ENCODE peak calls at places on chromosomes 1 and 21, in four cellular contexts. G is mesenchymal stem cell, X is neuronal stem cell, V is H9. R is an unnamed sample.

GRCh38 chr1:166379447-166379846 is 212.6 kb upstream of the FAM78B start:
- DNase-seq in G (peak), X (no peak), V (no peak), R (no peak)

GRCh38 chr21:33878824-33879223 is 36.8 kb downstream of the ATP5PO start:
- DNase-seq in G (no peak), X (no peak), V (no peak), R (no peak)

GRCh38 chr1:25197235-25197930 is 34.9 kb downstream of the SYF2 start:
- DNase-seq in G (no peak), X (no peak), V (no peak), R (no peak)

GRCh38 chr1:200298242-200298641 is 111.6 kb downstream of the ZNF281 start:
- DNase-seq in G (no peak), X (no peak), V (no peak), R (no peak)

GRCh38 chr1:163231385-163231784 is 28.7 kb upstream of the RGS5 start:
- DNase-seq in G (peak), X (no peak), V (no peak), R (peak)

GRCh38 chr1:36752431-36752830 is 269.7 kb upstream of the CSF3R start:
- DNase-seq in G (no peak), X (no peak), V (no peak), R (no peak)

GRCh38 chr1:243313635-243314536 is 58.0 kb downstream of the SDCCAG8 start:
- DNase-seq in G (no peak), X (no peak), V (no peak), R (no peak)

GRCh38 chr1:167705250-167705649 is 16.5 kb upstream of the MPZL1 start:
- DNase-seq in G (no peak), X (no peak), V (peak), R (no peak)

GRCh38 chr1:220954321-220954720 is 75.1 kb downstream of the HLX start:
- DNase-seq in G (no peak), X (no peak), V (no peak), R (no peak)

GRCh38 chr21:44871576-44872265 is 1.8 kb downstream of the PTTG1IP start:
- DNase-seq in G (peak), X (no peak), V (no peak), R (peak)
- H2BK15ac ChIP-seq in G (no peak), X (no peak), V (no peak), R (peak)

GRCh38 chr1:151314137-151314875 is 12.9 kb downstream of the PI4KB start:
- DNase-seq in G (peak), X (no peak), V (no peak), R (peak)

GRCh38 chr1:151312439-151313225 is 14.6 kb downstream of the PI4KB start:
- DNase-seq in G (peak), X (no peak), V (no peak), R (peak)

GRCh38 chr1:151315565-151316235 is 11.5 kb downstream of the PI4KB start:
- DNase-seq in G (no peak), X (no peak), V (no peak), R (no peak)

GRCh38 chr1:151311589-151312331 is 15.5 kb downstream of the PI4KB start:
- DNase-seq in G (peak), X (no peak), V (no peak), R (peak)

GRCh38 chr1:151313501-151313900 is 13.7 kb downstream of the PI4KB start:
- DNase-seq in G (no peak), X (no peak), V (no peak), R (no peak)
- H3K4ac ChIP-seq in G (no peak), X (no peak), V (no peak), R (peak)

GRCh38 chr1:203570805-203571204 is 55.8 kb upstream of the ATP2B4 start:
- DNase-seq in G (no peak), X (no peak), V (no peak), R (no peak)
- H2BK15ac ChIP-seq in G (no peak), X (peak), V (no peak), R (peak)

GRCh38 chr1:218673170-218673569 is 328.0 kb downstream of the TGFB2 start:
- DNase-seq in G (no peak), X (no peak), V (no peak), R (no peak)

GRCh38 chr1:218671573-218671972 is 326.4 kb downstream of the TGFB2 start:
- DNase-seq in G (peak), X (no peak), V (no peak), R (peak)

GRCh38 chr1:218676991-218677390 is 331.9 kb downstream of the TGFB2 start:
- DNase-seq in G (no peak), X (peak), V (no peak), R (no peak)

GRCh38 chr1:218670875-218671274 is 325.7 kb downstream of the TGFB2 start:
- DNase-seq in G (no peak), X (no peak), V (no peak), R (no peak)

GRCh38 chr1:218674280-218674773 is 329.2 kb downstream of the TGFB2 start:
- DNase-seq in G (peak), X (peak), V (peak), R (peak)
- H3K4ac ChIP-seq in G (peak), X (no peak), V (no peak), R (peak)

GRCh38 chr1:156655151-156655903 is 13.4 kb downstream of the BCAN start:
- DNase-seq in G (no peak), X (no peak), V (no peak), R (no peak)
- H2BK15ac ChIP-seq in G (no peak), X (no peak), V (no peak), R (no peak)

GRCh38 chr1:26531651-26532131 is 2.1 kb downstream of the RPS6KA1 start:
- DNase-seq in G (no peak), X (no peak), V (peak), R (no peak)
- H3K4ac ChIP-seq in G (no peak), X (no peak), V (no peak), R (no peak)

GRCh38 chr1:17245926-17246325 is 3.0 kb upstream of the PADI3 start:
- DNase-seq in G (no peak), X (no peak), V (no peak), R (no peak)
- H2BK15ac ChIP-seq in G (no peak), X (no peak), V (no peak), R (no peak)